ENCODE peak calls at places on chromosomes 16 and 17, in four cellular contexts. P, U, N and G are unnamed samples. For H3K4me1, the result is how much of the 10 kb centered on the place peaks cover.

GRCh38 chr17:3475812-3476686 is at the start of gene ASPA:
- DNase-seq in P (peak), U (no peak), N (no peak), G (no peak)

GRCh38 chr16:10256855-10257641 is 74.8 kb upstream of the GRIN2A start:
- DNase-seq in U (peak), N (peak), P (no peak), G (peak)

GRCh38 chr16:31135535-31136286 is at the start of gene PRSS8:
- DNase-seq in N (no peak), U (peak), P (no peak), G (no peak)

GRCh38 chr16:80113876-80114574 is 426.8 kb upstream of the DYNLRB2 start:
- DNase-seq in U (no peak), N (no peak), P (no peak), G (no peak)

GRCh38 chr17:78383725-78384471 is 5.4 kb downstream of the PGS1 start:
- DNase-seq in P (peak), U (no peak), N (peak), G (peak)

GRCh38 chr17:72421128-72422092 is 300.6 kb downstream of the SOX9 start:
- DNase-seq in P (peak), U (peak), N (peak), G (peak)

GRCh38 chr17:20089795-20090547 is 80.8 kb downstream of the SPECC1 start:
- DNase-seq in U (no peak), P (no peak), N (no peak), G (no peak)

GRCh38 chr16:57240872-57241271 is 4.2 kb upstream of the ARL2BP start:
- DNase-seq in N (no peak), U (no peak), P (no peak), G (no peak)

GRCh38 chr17:19331134-19331533 is 31.4 kb downstream of the B9D1 start:
- DNase-seq in P (peak), U (no peak), N (no peak), G (no peak)

GRCh38 chr17:77527836-77528505 is 387.2 kb downstream of the SEC14L1 start:
- DNase-seq in N (no peak), U (no peak), P (no peak), G (no peak)

GRCh38 chr17:20992987-20993862 is 49.6 kb downstream of the USP22 start:
- DNase-seq in U (peak), N (peak), P (peak), G (peak)

GRCh38 chr16:23877107-23878070 is 41.6 kb downstream of the PRKCB start:
- DNase-seq in N (no peak), P (no peak), U (no peak), G (no peak)

GRCh38 chr16:85613609-85614337 is 651 bp downstream of the GSE1 start:
- DNase-seq in P (no peak), N (no peak), U (peak), G (no peak)

GRCh38 chr16:71834291-71834690 is 11.5 kb upstream of the ATXN1L start:
- DNase-seq in N (no peak), P (no peak), U (no peak), G (no peak)

GRCh38 chr16:27980076-27980775 is 83.3 kb downstream of the GSG1L start:
- DNase-seq in N (no peak), P (no peak), U (no peak), G (no peak)

GRCh38 chr16:66471264-66471663 is 44.2 kb downstream of the BEAN1 start:
- DNase-seq in N (no peak), U (no peak), P (no peak), G (no peak)

GRCh38 chr16:54677551-54677950 is 253.1 kb upstream of the IRX5 start:
- DNase-seq in P (no peak), U (no peak), N (no peak), G (no peak)

GRCh38 chr16:15970743-15971434 is 21.5 kb downstream of the ABCC1 start:
- DNase-seq in N (no peak), U (no peak), P (no peak), G (no peak)

GRCh38 chr17:4733073-4733531 is 1.9 kb downstream of the MED11 start:
- DNase-seq in U (no peak), P (no peak), N (no peak), G (no peak)

GRCh38 chr17:54901230-54901847 is 687 bp downstream of the TOM1L1 start:
- DNase-seq in P (peak), U (no peak), N (no peak), G (no peak)
- TF ChIP-seq FOS in P (no peak), U (no peak), N (no peak), G (no peak)

GRCh38 chr17:45289316-45290268 is 27.2 kb downstream of the MAP3K14 start:
- DNase-seq in N (no peak), U (no peak), P (no peak), G (no peak)
- H3K4me1 ChIP-seq in N (under half), U (under half), P (under half), G (under half)

GRCh38 chr16:14198603-14199002 is 127.5 kb downstream of the MRTFB start:
- DNase-seq in N (no peak), P (no peak), U (no peak), G (no peak)
- TF ChIP-seq FOS in N (no peak), P (no peak), U (no peak), G (no peak)

DNA sequence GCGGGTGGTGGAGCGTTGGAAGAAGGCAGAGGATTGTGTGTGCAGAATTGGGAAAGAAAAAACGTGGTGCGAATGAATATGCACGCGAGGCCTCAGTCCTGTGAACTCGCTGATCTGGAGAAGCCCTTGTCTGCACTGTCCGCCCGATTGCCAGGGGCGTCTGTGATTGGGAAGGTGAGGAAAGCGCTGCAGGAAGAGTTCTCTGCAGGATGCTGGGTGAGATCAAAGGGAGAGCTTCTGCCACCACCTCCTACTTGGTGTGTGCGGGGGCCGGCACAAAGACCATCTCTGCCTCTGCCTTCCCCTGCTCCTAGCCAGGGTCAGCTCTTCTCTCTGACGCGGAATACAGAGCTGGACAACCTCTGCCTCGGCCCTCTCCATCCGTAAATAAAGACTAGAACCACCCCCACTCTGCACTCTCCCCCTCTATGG is 841 bp upstream of the RAB5C start:
- DNase-seq in U (no peak), N (no peak), P (no peak), G (no peak)
- H3K4me1 ChIP-seq in U (under half), N (under half), P (under half), G (under half)

DNA sequence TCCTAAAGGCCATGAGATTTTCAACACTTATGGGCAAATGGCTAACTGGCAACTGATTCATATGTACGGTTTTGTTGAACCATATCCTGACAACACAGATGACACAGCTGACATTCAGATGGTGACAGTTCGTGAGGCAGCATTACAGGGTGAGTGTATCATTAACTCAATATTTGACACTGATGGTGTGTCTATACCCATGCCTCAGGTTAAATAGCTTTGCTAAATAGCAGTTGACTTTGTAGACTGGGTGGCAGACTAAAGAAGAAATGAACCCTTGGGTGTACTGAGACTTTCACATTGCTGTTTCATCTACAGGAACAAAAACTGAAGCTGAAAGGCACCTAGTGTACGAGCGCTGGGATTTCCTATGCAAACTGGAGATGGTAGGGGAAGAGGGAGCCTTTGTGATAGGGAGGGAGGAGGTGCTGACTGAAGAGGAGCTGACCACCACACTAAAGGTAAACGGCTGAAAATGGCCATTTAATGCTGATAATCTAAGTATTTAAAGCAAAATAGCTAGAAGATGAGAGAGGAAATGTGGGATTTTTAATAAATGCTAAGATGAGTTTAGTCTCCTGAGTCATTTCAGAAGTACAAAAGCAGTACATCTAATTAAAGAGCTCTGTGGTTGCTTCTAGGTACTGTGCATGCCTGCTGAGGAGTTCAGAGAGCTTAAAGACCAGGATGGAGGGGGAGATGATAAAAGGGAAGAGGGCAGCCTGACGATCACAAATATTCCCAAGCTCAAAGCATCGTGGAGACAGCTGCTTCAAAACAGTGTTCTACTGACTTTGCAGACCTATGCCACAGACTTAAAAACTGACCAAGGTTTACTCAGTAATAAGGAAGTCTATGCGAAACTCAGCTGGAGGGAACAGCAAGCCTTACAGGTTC is 3.0 kb downstream of the SETD6 start:
- DNase-seq in U (no peak), N (peak), P (no peak), G (no peak)
- TF ChIP-seq FOS in U (no peak), N (no peak), P (no peak), G (no peak)

GRCh38 chr16:89367538-89368059 is 122.8 kb downstream of the ANKRD11 start:
- DNase-seq in P (no peak), U (no peak), N (no peak), G (no peak)
- H3K4me1 ChIP-seq in P (under half), U (under half), N (half or more), G (under half)

DNA sequence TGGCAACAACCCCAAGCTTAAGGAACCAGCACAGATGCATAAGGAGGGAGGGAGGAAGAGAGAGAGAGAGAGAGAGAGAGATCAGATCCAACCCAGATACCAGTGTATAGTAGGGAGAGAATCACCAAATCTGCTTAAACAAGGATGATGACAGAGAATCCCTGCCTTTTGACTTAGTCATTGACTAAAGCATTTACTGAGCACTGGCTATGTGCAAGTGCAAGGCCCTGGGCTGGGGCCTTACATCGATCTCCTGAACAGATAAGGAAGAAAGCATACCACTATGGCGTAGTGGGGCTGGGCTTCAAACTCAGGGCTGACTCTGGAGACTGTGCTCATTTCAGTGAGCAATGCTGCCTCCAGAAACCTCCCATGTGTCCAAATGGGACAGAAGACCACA is 15.8 kb downstream of the TSNAXIP1 start:
- DNase-seq in U (no peak), N (no peak), P (peak), G (no peak)
- TF ChIP-seq FOS in U (no peak), N (no peak), P (no peak), G (no peak)